ENCODE peak calls at places on chromosome 6, in ten cellular contexts. J, P, I, N, T, D, G, R, Z and M are unnamed samples.

GRCh38 chr6:170221052-170221752 is 69.7 kb downstream of the DLL1 start:
- DNase-seq in Z (no peak), T (no peak), J (peak), P (no peak), G (no peak), R (no peak), D (peak), N (no peak), I (no peak), M (no peak)

GRCh38 chr6:2576499-2576898 is 174.2 kb downstream of the MYLK4 start:
- DNase-seq in G (no peak), R (no peak), P (no peak), I (no peak), N (no peak), J (no peak), Z (no peak), T (no peak), D (no peak), M (no peak)

GRCh38 chr6:16849280-16850210 is 88.3 kb upstream of the ATXN1 start:
- DNase-seq in R (no peak), J (no peak), G (peak), Z (no peak), I (no peak), P (peak), N (no peak), T (peak), D (no peak), M (peak)

GRCh38 chr6:126180585-126180984 is 159.3 kb upstream of the CENPW start:
- DNase-seq in D (no peak), Z (no peak), I (no peak), T (peak), N (no peak), P (peak), G (peak), R (no peak), J (no peak), M (peak)

GRCh38 chr6:31797607-31798006 is 2.1 kb upstream of the VARS1 start:
- DNase-seq in I (no peak), J (peak), G (no peak), T (no peak), P (no peak), N (no peak), Z (no peak), D (no peak), R (no peak), M (no peak)

GRCh38 chr6:143441680-143442359 is 8.7 kb downstream of the ADAT2 start:
- DNase-seq in D (no peak), G (peak), P (no peak), T (peak), R (no peak), Z (no peak), J (no peak), I (no peak), N (no peak), M (peak)

GRCh38 chr6:151564654-151565053 is 70.8 kb downstream of the CCDC170 start:
- DNase-seq in N (no peak), R (no peak), J (no peak), Z (no peak), P (no peak), G (no peak), T (no peak), I (no peak), D (no peak), M (no peak)

GRCh38 chr6:150604467-150604866 is 4.8 kb downstream of the PLEKHG1 start:
- DNase-seq in J (no peak), T (no peak), I (no peak), P (no peak), Z (no peak), G (no peak), N (no peak), R (no peak), D (no peak), M (no peak)

GRCh38 chr6:131688286-131688685 is 12.9 kb downstream of the OR2A4 start:
- DNase-seq in J (no peak), T (no peak), I (no peak), G (no peak), Z (no peak), D (no peak), P (no peak), N (no peak), R (no peak), M (no peak)

GRCh38 chr6:170131351-170131750 is 159.5 kb downstream of the DLL1 start:
- DNase-seq in I (no peak), J (peak), Z (no peak), D (no peak), N (no peak), G (no peak), P (no peak), T (no peak), R (no peak), M (no peak)

GRCh38 chr6:42239736-42240375 is 22.2 kb upstream of the MRPS10 start:
- DNase-seq in P (no peak), Z (no peak), N (no peak), D (no peak), G (peak), I (no peak), J (peak), R (peak), T (peak), M (peak)

GRCh38 chr6:73452107-73452461 is at the start of gene CGAS:
- DNase-seq in P (peak), I (peak), G (peak), D (peak), N (peak), R (peak), J (peak), Z (peak), T (peak), M (peak)

GRCh38 chr6:128305976-128306375 is 214.4 kb downstream of the PTPRK start:
- DNase-seq in T (peak), N (no peak), Z (no peak), J (no peak), I (no peak), G (no peak), R (no peak), P (no peak), D (no peak), M (no peak)

GRCh38 chr6:122692175-122692598 is 82.0 kb downstream of the PKIB start:
- DNase-seq in R (no peak), P (peak), D (no peak), J (no peak), Z (no peak), G (no peak), T (peak), N (no peak), I (no peak), M (peak)

GRCh38 chr6:75493400-75494064 is at the start of gene FILIP1:
- DNase-seq in D (no peak), N (peak), T (peak), R (no peak), Z (no peak), P (peak), I (no peak), G (no peak), J (no peak), M (no peak)

GRCh38 chr6:33974471-33974870 is 170.7 kb upstream of the MLN start:
- DNase-seq in P (no peak), G (no peak), I (no peak), T (no peak), J (peak), Z (no peak), N (no peak), R (peak), D (no peak), M (no peak)

GRCh38 chr6:153096031-153096430 is 35.1 kb downstream of the RGS17 start:
- DNase-seq in T (no peak), Z (no peak), R (no peak), I (no peak), N (no peak), P (peak), G (no peak), D (no peak), J (no peak), M (peak)

GRCh38 chr6:22042713-22043112 is 254.1 kb downstream of the PRL start:
- DNase-seq in Z (no peak), T (no peak), G (no peak), I (no peak), R (no peak), J (no peak), N (no peak), P (no peak), D (no peak), M (no peak)

GRCh38 chr6:37650071-37650481 is 47.6 kb downstream of the MDGA1 start:
- DNase-seq in G (no peak), D (no peak), J (peak), I (no peak), T (no peak), N (peak), Z (no peak), R (no peak), P (no peak), M (no peak)

GRCh38 chr6:82818727-82819126 is 246.9 kb downstream of the UBE3D start:
- DNase-seq in I (no peak), P (no peak), T (peak), Z (no peak), D (no peak), J (no peak), R (no peak), G (no peak), N (no peak), M (peak)

GRCh38 chr6:149648148-149649145 is at the start of gene KATNA1:
- DNase-seq in D (peak), G (peak), T (peak), N (peak), R (peak), P (peak), I (peak), Z (peak), J (peak), M (peak)

GRCh38 chr6:143247586-143247985 is 186.9 kb downstream of the AIG1 start:
- DNase-seq in P (no peak), D (no peak), R (no peak), T (no peak), G (no peak), Z (no peak), I (no peak), N (no peak), J (no peak), M (no peak)

GRCh38 chr6:124999105-124999764 is 37.0 kb downstream of the RNF217 start:
- DNase-seq in P (no peak), G (no peak), N (peak), Z (no peak), T (no peak), I (no peak), D (no peak), R (no peak), J (no peak), M (peak)

GRCh38 chr6:48813821-48814220 is 649.2 kb downstream of the MMUT start:
- DNase-seq in G (peak), Z (no peak), R (no peak), J (no peak), D (no peak), I (no peak), P (peak), T (peak), N (no peak), M (no peak)

GRCh38 chr6:35879151-35879550 is 41.7 kb downstream of the SRPK1 start:
- DNase-seq in Z (no peak), N (no peak), J (no peak), T (no peak), D (no peak), G (no peak), I (no peak), P (no peak), R (no peak), M (no peak)

GRCh38 chr6:116210750-116211425 is 43.0 kb downstream of the TSPYL4 start:
- DNase-seq in D (no peak), N (no peak), I (no peak), J (no peak), G (no peak), T (peak), R (no peak), Z (no peak), P (no peak), M (peak)

GRCh38 chr6:72037006-72037405 is 150.7 kb downstream of the RIMS1 start:
- DNase-seq in P (no peak), G (no peak), D (no peak), I (no peak), Z (no peak), R (no peak), N (no peak), T (no peak), J (no peak), M (no peak)

GRCh38 chr6:134622382-134623173 is 304.7 kb upstream of the SGK1 start:
- DNase-seq in I (no peak), Z (no peak), J (no peak), G (no peak), D (no peak), R (no peak), P (no peak), T (no peak), N (no peak), M (peak)

GRCh38 chr6:40516429-40516828 is 70.7 kb downstream of the LRFN2 start:
- DNase-seq in Z (no peak), R (no peak), J (no peak), G (no peak), T (no peak), D (no peak), P (no peak), I (no peak), N (no peak), M (no peak)